ENCODE peak calls at places on chromosomes 5 and 9, in six cellular contexts. One of them, this sample, is unnamed.

GRCh38 chr9:113989781-113990569 is 88.1 kb downstream of the AMBP start:
- DNase-seq in NCI-H1105: no peak
- DNase-seq in HCT116: no peak
- DNase-seq in H9: no peak
- DNase-seq in SJSA1: no peak
- DNase-seq in GDM1: no peak
- DNase-seq in this sample: no peak

GRCh38 chr9:2267171-2267740 is 252.1 kb downstream of the SMARCA2 start:
- DNase-seq in NCI-H1105: no peak
- DNase-seq in HCT116: no peak
- DNase-seq in H9: no peak
- DNase-seq in SJSA1: no peak
- DNase-seq in GDM1: no peak
- DNase-seq in this sample: no peak

GRCh38 chr9:109887079-109887478 is 107.1 kb downstream of the PALM2AKAP2 start:
- DNase-seq in NCI-H1105: no peak
- DNase-seq in HCT116: no peak
- DNase-seq in H9: no peak
- DNase-seq in SJSA1: no peak
- DNase-seq in GDM1: no peak
- DNase-seq in this sample: no peak

GRCh38 chr9:7042124-7042523 is 284.4 kb downstream of the KDM4C start:
- DNase-seq in NCI-H1105: no peak
- DNase-seq in HCT116: no peak
- DNase-seq in H9: no peak
- DNase-seq in SJSA1: no peak
- DNase-seq in GDM1: no peak
- DNase-seq in this sample: no peak

GRCh38 chr5:173317852-173318251 is 10.4 kb downstream of the STC2 start:
- DNase-seq in NCI-H1105: no peak
- DNase-seq in HCT116: no peak
- DNase-seq in H9: no peak
- DNase-seq in SJSA1: no peak
- DNase-seq in GDM1: no peak
- DNase-seq in this sample: no peak

GRCh38 chr5:160209917-160210316 is 19.4 kb upstream of the FABP6 start:
- DNase-seq in NCI-H1105: no peak
- DNase-seq in HCT116: no peak
- DNase-seq in H9: no peak
- DNase-seq in SJSA1: no peak
- DNase-seq in GDM1: no peak
- DNase-seq in this sample: no peak

GRCh38 chr5:56054651-56055050 is 59.9 kb upstream of the IL6ST start:
- DNase-seq in NCI-H1105: no peak
- DNase-seq in HCT116: no peak
- DNase-seq in H9: no peak
- DNase-seq in SJSA1: no peak
- DNase-seq in GDM1: no peak
- DNase-seq in this sample: no peak

GRCh38 chr5:133297293-133297692 is 245.5 kb downstream of the HSPA4 start:
- DNase-seq in NCI-H1105: no peak
- DNase-seq in HCT116: no peak
- DNase-seq in H9: no peak
- DNase-seq in SJSA1: no peak
- DNase-seq in GDM1: no peak
- DNase-seq in this sample: no peak

GRCh38 chr9:128558431-128559310 is 6.3 kb downstream of the SPTAN1 start:
- DNase-seq in NCI-H1105: peak
- DNase-seq in HCT116: peak
- DNase-seq in H9: no peak
- DNase-seq in SJSA1: peak
- DNase-seq in GDM1: no peak
- DNase-seq in this sample: no peak

GRCh38 chr5:43804041-43804440 is 201.1 kb downstream of the NNT start:
- DNase-seq in NCI-H1105: no peak
- DNase-seq in HCT116: no peak
- DNase-seq in H9: no peak
- DNase-seq in SJSA1: no peak
- DNase-seq in GDM1: no peak
- DNase-seq in this sample: no peak

GRCh38 chr9:83130541-83130940 is 67.6 kb upstream of the RASEF start:
- DNase-seq in NCI-H1105: no peak
- DNase-seq in HCT116: no peak
- DNase-seq in H9: no peak
- DNase-seq in SJSA1: no peak
- DNase-seq in GDM1: no peak
- DNase-seq in this sample: no peak

GRCh38 chr5:128216860-128217531 is 133.4 kb downstream of the SLC12A2 start:
- DNase-seq in NCI-H1105: no peak
- DNase-seq in HCT116: no peak
- DNase-seq in H9: no peak
- DNase-seq in SJSA1: no peak
- DNase-seq in GDM1: no peak
- DNase-seq in this sample: peak

GRCh38 chr5:113678924-113679575 is 165.6 kb downstream of the YTHDC2 start:
- DNase-seq in NCI-H1105: no peak
- DNase-seq in HCT116: peak
- DNase-seq in H9: peak
- DNase-seq in SJSA1: no peak
- DNase-seq in GDM1: peak
- DNase-seq in this sample: no peak

GRCh38 chr9:8649807-8650206 is 850.2 kb upstream of the DMAC1 start:
- DNase-seq in NCI-H1105: no peak
- DNase-seq in HCT116: no peak
- DNase-seq in H9: no peak
- DNase-seq in SJSA1: no peak
- DNase-seq in GDM1: no peak
- DNase-seq in this sample: no peak

GRCh38 chr9:134630861-134631260 is 10.7 kb upstream of the COL5A1 start:
- DNase-seq in NCI-H1105: no peak
- DNase-seq in HCT116: no peak
- DNase-seq in H9: peak
- DNase-seq in SJSA1: no peak
- DNase-seq in GDM1: no peak
- DNase-seq in this sample: no peak

GRCh38 chr9:93826209-93826608 is 128.9 kb downstream of the BARX1 start:
- DNase-seq in NCI-H1105: no peak
- DNase-seq in HCT116: no peak
- DNase-seq in H9: peak
- DNase-seq in SJSA1: peak
- DNase-seq in GDM1: no peak
- DNase-seq in this sample: no peak

This sample was measured in brain pericyte.